ENCODE peak calls at places on chromosomes 7 and 10, in six cellular contexts. A is Right ventricle myocardium inferior; H is upper lobe of left lung; L is right cardiac atrium; M is activated CD4-positive, alpha-beta T cell treated with anti-CD3 and anti-CD28 coated beads for 36 hours; U is activated naive CD8-positive, alpha-beta T cell treated with anti-CD3 and anti-CD28 coated beads, Interleukin-2, amount 50 U/mL, for 24 hours. Y is an unnamed sample.

GRCh38 chr7:47414342-47415288 is 167.3 kb downstream of the TNS3 start:
- ATAC-seq in U (no peak), A (no peak), M (no peak), H (no peak), L (no peak), Y (no peak)

GRCh38 chr7:156747718-156748117 is 107.1 kb downstream of the RNF32 start:
- ATAC-seq in L (no peak), H (no peak), A (no peak), M (no peak), U (no peak), Y (no peak)

GRCh38 chr10:8835453-8836167 is 781.1 kb downstream of the GATA3 start:
- ATAC-seq in U (no peak), M (peak), A (no peak), H (no peak), L (no peak), Y (peak)

GRCh38 chr7:30635798-30636197 is 41.1 kb downstream of the GARS1 start:
- ATAC-seq in A (no peak), U (no peak), H (peak), M (no peak), L (no peak), Y (no peak)

GRCh38 chr10:62689712-62690111 is 114.8 kb upstream of the ADO start:
- ATAC-seq in A (no peak), L (no peak), H (no peak), M (no peak), U (no peak), Y (no peak)

GRCh38 chr7:39465055-39465929 is 100.9 kb upstream of the YAE1 start:
- ATAC-seq in H (no peak), U (peak), L (peak), M (peak), A (peak), Y (peak)

GRCh38 chr7:32259917-32260596 is 189.8 kb upstream of the PDE1C start:
- ATAC-seq in H (no peak), M (no peak), A (peak), U (no peak), L (peak), Y (no peak)

GRCh38 chr10:110803830-110804338 is 67.8 kb upstream of the PDCD4 start:
- ATAC-seq in L (peak), U (peak), H (peak), M (peak), A (peak), Y (peak)

GRCh38 chr10:104577861-104578480 is 63.1 kb upstream of the SORCS3 start:
- ATAC-seq in M (no peak), L (no peak), A (no peak), U (no peak), H (no peak), Y (no peak)

GRCh38 chr7:41295455-41295815 is 407.5 kb downstream of the INHBA start:
- ATAC-seq in A (no peak), L (no peak), M (no peak), H (no peak), U (no peak), Y (no peak)

GRCh38 chr10:79093658-79094411 is 25.1 kb downstream of the ZMIZ1 start:
- ATAC-seq in M (peak), H (peak), A (peak), U (peak), L (peak), Y (no peak)

GRCh38 chr7:1733206-1733907 is 63.3 kb downstream of the ELFN1 start:
- ATAC-seq in M (no peak), U (no peak), L (peak), A (peak), H (no peak), Y (peak)

GRCh38 chr7:2738110-2738509 is 50.1 kb downstream of the AMZ1 start:
- ATAC-seq in U (no peak), L (peak), A (peak), M (no peak), H (no peak), Y (no peak)

GRCh38 chr10:17444062-17444714 is 10.2 kb downstream of the ST8SIA6 start:
- ATAC-seq in H (no peak), A (no peak), M (peak), U (peak), L (no peak), Y (peak)

GRCh38 chr10:97318772-97319651 is at the start of gene FRAT1:
- ATAC-seq in L (peak), M (peak), H (peak), A (peak), U (peak), Y (peak)

GRCh38 chr7:1975179-1975578 is 257.6 kb downstream of the MAD1L1 start:
- ATAC-seq in H (no peak), A (no peak), L (no peak), M (no peak), U (no peak), Y (no peak)

GRCh38 chr7:137157256-137157655 is 186.3 kb downstream of the PTN start:
- ATAC-seq in L (no peak), M (no peak), A (no peak), U (no peak), H (no peak), Y (no peak)

GRCh38 chr7:101952355-101953247 is 135.2 kb downstream of the CUX1 start:
- ATAC-seq in A (no peak), L (no peak), U (peak), H (peak), M (no peak), Y (peak)

GRCh38 chr7:42227523-42227922 is 9.5 kb downstream of the GLI3 start:
- ATAC-seq in M (peak), U (peak), L (no peak), A (no peak), H (no peak), Y (peak)

GRCh38 chr10:45197816-45198595 is 117.4 kb downstream of the OR13A1 start:
- ATAC-seq in H (peak), U (no peak), L (no peak), A (no peak), M (no peak), Y (no peak)

GRCh38 chr7:36683695-36684357 is 40.5 kb downstream of the AOAH start:
- ATAC-seq in H (no peak), A (no peak), M (peak), L (no peak), U (peak), Y (peak)

GRCh38 chr10:117364121-117364960 is 10.9 kb downstream of the PDZD8 start:
- ATAC-seq in H (no peak), L (no peak), U (no peak), A (no peak), M (no peak), Y (no peak)

GRCh38 chr7:134365341-134366054 is 48.8 kb upstream of the SLC35B4 start:
- ATAC-seq in M (no peak), L (no peak), A (no peak), U (no peak), H (no peak), Y (no peak)

Y was measured in activated T-helper 17 cell treated with anti-CD3 and anti-CD28 coated beads, Interleukin-2, amount 50 U/mL, for 72 hours.